ENCODE peak calls at places on chromosomes 3 and 15, in seven cellular contexts. O is endothelial cell, X is tibial artery, Y is HFF-Myc, C is dorsolateral prefrontal cortex, K is H1, S is bronchial epithelial cell. F is an unnamed sample.

GRCh38 chr15:100229181-100230163 is 112.3 kb downstream of the ADAMTS17 start:
- DNase-seq in C (no peak), X (no peak), O (no peak), Y (no peak), K (no peak), S (no peak), F (no peak)

GRCh38 chr3:112930771-112931170 is 44.1 kb downstream of the CD200R1 start:
- DNase-seq in X (no peak), C (no peak), Y (no peak), S (peak), K (no peak), O (no peak), F (no peak)

GRCh38 chr3:39910828-39911464 is 101.5 kb downstream of the MYRIP start:
- DNase-seq in X (no peak), C (no peak), K (no peak), S (peak), O (no peak), Y (no peak), F (no peak)

GRCh38 chr15:51193526-51193925 is 98.8 kb upstream of the TNFAIP8L3 start:
- DNase-seq in K (no peak), X (peak), Y (no peak), O (no peak), S (no peak), C (no peak), F (no peak)

GRCh38 chr3:20064796-20065564 is 24.7 kb downstream of the KAT2B start:
- DNase-seq in Y (no peak), S (peak), C (no peak), O (no peak), K (no peak), X (no peak), F (no peak)

GRCh38 chr15:35740761-35741160 is 194.8 kb upstream of the DPH6 start:
- DNase-seq in C (no peak), S (no peak), X (no peak), Y (peak), O (no peak), K (no peak), F (no peak)

GRCh38 chr3:60055765-60056164 is 1005.9 kb upstream of the CFAP20DC start:
- DNase-seq in O (no peak), K (no peak), Y (no peak), X (no peak), S (peak), C (no peak), F (no peak)

GRCh38 chr3:126976906-126977305 is 6.0 kb upstream of the PLXNA1 start:
- DNase-seq in Y (no peak), K (no peak), C (no peak), X (no peak), S (no peak), O (no peak), F (no peak)

GRCh38 chr15:58138106-58138505 is at the start of gene AQP9:
- DNase-seq in O (no peak), S (no peak), X (no peak), K (no peak), C (no peak), Y (no peak), F (no peak)

GRCh38 chr15:53128652-53129051 is 338.5 kb upstream of the ONECUT1 start:
- DNase-seq in S (no peak), K (no peak), Y (no peak), C (no peak), X (no peak), O (no peak), F (no peak)

GRCh38 chr3:171125010-171125409 is 98.5 kb upstream of the SLC2A2 start:
- DNase-seq in C (no peak), Y (no peak), S (no peak), K (no peak), X (no peak), O (no peak), F (no peak)

GRCh38 chr3:117103645-117104044 is 394.1 kb downstream of the TUSC7 start:
- DNase-seq in C (no peak), X (no peak), S (no peak), O (no peak), Y (no peak), K (no peak), F (no peak)

GRCh38 chr3:40972350-40972749 is 227.0 kb upstream of the CTNNB1 start:
- DNase-seq in Y (no peak), K (no peak), S (peak), O (no peak), C (no peak), X (no peak), F (no peak)

GRCh38 chr3:108221403-108221802 is 821 bp downstream of the IFT57 start:
- DNase-seq in S (peak), C (no peak), K (no peak), O (no peak), X (no peak), Y (no peak), F (no peak)

GRCh38 chr3:55267206-55267930 is 219.7 kb downstream of the WNT5A start:
- DNase-seq in C (no peak), K (no peak), O (no peak), S (no peak), Y (no peak), X (no peak), F (no peak)

GRCh38 chr3:15361494-15362214 is 29.3 kb upstream of the SH3BP5 start:
- DNase-seq in O (no peak), X (no peak), C (no peak), K (no peak), Y (no peak), S (peak), F (no peak)

GRCh38 chr3:17006143-17006839 is 121.5 kb downstream of the PLCL2 start:
- DNase-seq in K (no peak), X (no peak), Y (no peak), S (no peak), O (no peak), C (no peak), F (no peak)

GRCh38 chr3:33237439-33237838 is 18.8 kb upstream of the SUSD5 start:
- DNase-seq in C (no peak), S (no peak), K (no peak), X (no peak), O (no peak), Y (no peak), F (no peak)

GRCh38 chr3:54939591-54940300 is 11.9 kb upstream of the LRTM1 start:
- DNase-seq in Y (no peak), K (no peak), C (no peak), S (no peak), X (no peak), O (no peak), F (no peak)

GRCh38 chr3:72665701-72666443 is 182.4 kb downstream of the SHQ1 start:
- DNase-seq in X (no peak), Y (no peak), S (peak), O (peak), C (no peak), K (peak), F (no peak)

GRCh38 chr3:62638316-62638715 is 236.9 kb downstream of the CADPS start:
- DNase-seq in O (no peak), C (no peak), S (no peak), X (no peak), Y (no peak), K (no peak), F (no peak)

GRCh38 chr15:77097921-77098320 is 27.0 kb upstream of the TSPAN3 start:
- DNase-seq in O (no peak), C (no peak), S (no peak), X (no peak), Y (no peak), K (no peak), F (no peak)

GRCh38 chr3:120488296-120488695 is 37.5 kb upstream of the FSTL1 start:
- DNase-seq in X (no peak), C (no peak), Y (no peak), O (no peak), K (no peak), S (no peak), F (no peak)

GRCh38 chr3:188656196-188656982 is 502.4 kb downstream of the LPP start:
- DNase-seq in X (no peak), S (peak), C (no peak), Y (no peak), K (no peak), O (no peak), F (no peak)

GRCh38 chr15:38531509-38531908 is 33.1 kb downstream of the RASGRP1 start:
- DNase-seq in Y (no peak), K (no peak), C (peak), S (peak), X (no peak), O (no peak), F (no peak)

GRCh38 chr3:38149701-38150100 is 11.2 kb downstream of the MYD88 start:
- DNase-seq in Y (no peak), C (no peak), K (peak), S (no peak), X (no peak), O (no peak), F (no peak)

GRCh38 chr3:25155696-25156471 is 272.2 kb upstream of the RARB start:
- DNase-seq in C (no peak), S (no peak), Y (peak), X (no peak), O (no peak), K (no peak), F (no peak)

GRCh38 chr3:57963811-57964346 is 44.3 kb upstream of the FLNB start:
- DNase-seq in O (no peak), S (peak), C (no peak), X (no peak), K (no peak), Y (no peak), F (no peak)

GRCh38 chr15:67680645-67681044 is 138.1 kb downstream of the MAP2K5 start:
- DNase-seq in K (no peak), S (no peak), X (no peak), Y (no peak), O (no peak), C (no peak), F (no peak)

GRCh38 chr3:119322021-119322522 is 27.9 kb downstream of the ARHGAP31 start:
- DNase-seq in O (no peak), C (no peak), K (no peak), X (no peak), Y (no peak), S (peak), F (no peak)

GRCh38 chr3:194095464-194095863 is 40.5 kb upstream of the HES1 start:
- DNase-seq in Y (no peak), X (no peak), C (no peak), K (no peak), O (peak), S (peak), F (no peak)

GRCh38 chr3:13498354-13499060 is 18.4 kb downstream of the HDAC11 start:
- DNase-seq in C (no peak), K (no peak), Y (no peak), O (no peak), X (peak), S (no peak), F (no peak)

GRCh38 chr3:142724682-142725351 is 983 bp downstream of the TRPC1 start:
- DNase-seq in K (peak), O (peak), C (peak), X (peak), Y (no peak), S (peak), F (peak)

GRCh38 chr15:99055555-99056134 is 48.1 kb upstream of the PGPEP1L start:
- DNase-seq in C (no peak), S (no peak), Y (no peak), X (no peak), O (no peak), K (peak), F (no peak)

GRCh38 chr15:65888998-65889397 is 19.7 kb downstream of the RAB11A start:
- DNase-seq in X (no peak), O (no peak), C (no peak), Y (no peak), S (no peak), K (no peak), F (no peak)

GRCh38 chr15:74869726-74870407 is 3.3 kb downstream of the SCAMP2 start:
- DNase-seq in X (peak), C (peak), S (no peak), K (no peak), O (peak), Y (no peak), F (no peak)

GRCh38 chr3:115279939-115280338 is 132.9 kb upstream of the ZBTB20 start:
- DNase-seq in K (no peak), Y (no peak), S (no peak), C (no peak), O (no peak), X (no peak), F (no peak)

GRCh38 chr3:183635431-183636220 is at the start of gene KLHL24:
- DNase-seq in K (peak), S (peak), O (peak), Y (peak), X (peak), C (peak), F (peak)
- TF ChIP-seq CTCF in K (no peak), S (peak), O (no peak), Y (no peak), X (no peak), C (peak), F (no peak)

GRCh38 chr15:87720235-87720634 is 536.3 kb downstream of the NTRK3 start:
- DNase-seq in X (no peak), O (no peak), C (no peak), Y (no peak), S (no peak), K (no peak), F (no peak)
- TF ChIP-seq CTCF in X (no peak), O (no peak), C (no peak), Y (no peak), S (no peak), K (no peak), F (no peak)

DNA sequence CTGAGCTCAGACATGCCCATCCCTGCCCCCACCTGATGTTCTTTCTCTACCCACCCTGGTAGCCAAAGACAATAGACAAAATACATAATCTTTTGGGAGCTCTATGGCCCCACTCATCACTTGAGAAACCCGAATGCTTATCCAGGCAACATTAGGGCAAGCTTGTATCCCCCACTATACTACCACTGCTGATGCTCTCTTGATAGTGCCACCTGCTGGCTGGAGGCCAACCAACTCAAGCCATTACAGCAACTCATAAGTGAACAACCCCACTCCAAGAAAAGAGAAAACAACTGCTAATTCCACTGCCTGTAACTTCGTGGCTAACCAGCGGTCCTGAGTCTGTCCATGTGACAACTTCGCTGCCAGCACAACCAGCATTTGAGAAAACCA is 342.5 kb upstream of the TGFBR2 start:
- DNase-seq in Y (no peak), K (no peak), S (no peak), O (no peak), C (no peak), X (no peak), F (no peak)
- TF ChIP-seq CTCF in Y (no peak), K (no peak), S (no peak), O (no peak), C (no peak), X (no peak), F (no peak)

GRCh38 chr3:175127075-175127662 is 268.0 kb downstream of the NAALADL2 start:
- DNase-seq in Y (no peak), X (no peak), S (no peak), C (no peak), O (no peak), K (no peak), F (no peak)

DNA sequence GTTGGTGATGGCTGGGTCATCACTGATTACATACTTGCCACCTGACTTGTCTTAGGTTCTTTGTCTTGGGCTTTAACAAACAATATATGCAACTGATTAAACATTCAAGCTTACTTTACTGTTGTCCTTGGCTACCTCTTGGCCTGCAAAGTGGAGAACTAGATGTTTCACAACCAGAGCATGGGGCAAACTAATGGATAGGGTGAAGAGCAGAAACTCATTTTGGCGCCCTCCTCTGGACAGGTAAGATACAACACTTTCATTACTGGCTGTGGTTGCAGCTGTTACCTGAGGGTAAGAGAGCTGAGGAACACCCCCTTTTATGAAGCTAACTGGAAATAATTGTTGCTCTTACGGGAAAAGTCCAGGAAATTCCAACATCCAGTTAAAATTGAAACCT is 262.1 kb downstream of the NAALADL2 start:
- DNase-seq in O (no peak), Y (no peak), X (no peak), S (peak), K (peak), C (no peak), F (no peak)
- TF ChIP-seq CTCF in O (peak), Y (peak), X (no peak), S (peak), K (peak), C (no peak), F (peak)

GRCh38 chr3:59049671-59050331 is at the start of gene CFAP20DC:
- DNase-seq in S (peak), X (peak), Y (peak), O (peak), K (peak), C (peak), F (peak)
- TF ChIP-seq CTCF in S (no peak), X (no peak), Y (no peak), O (no peak), K (no peak), C (peak), F (no peak)